ENCODE peak calls at places on chromosome 10, in nine cellular contexts. A is BE2C; T is left ventricle myocardium superior; X is effector CD4-positive, alpha-beta T cell; B is left colon; E is HTR-8/SVneo; R is non-pigmented ciliary epithelial cell; H is activated CD8-positive, alpha-beta memory T cell treated with anti-CD3 and anti-CD28 coated beads for 24 hours; K is foreskin fibroblast. U is an unnamed sample.

GRCh38 chr10:69179089-69179742 is 818 bp upstream of the SUPV3L1 start:
- DNase-seq in A (peak; percentile 19), B (peak; percentile 23), X (peak; percentile 34), H (peak; percentile 73), K (peak; percentile 67), E (peak; percentile 10), R (no peak), T (no peak), U (peak; percentile 9)

GRCh38 chr10:29254123-29255046 is 34.5 kb upstream of the LYZL1 start:
- DNase-seq in B (no peak), T (no peak), R (no peak), E (peak; percentile 36), X (no peak), H (no peak), K (no peak), A (peak; percentile 95), U (no peak)

GRCh38 chr10:126090911-126091728 is 194.8 kb downstream of the FANK1 start:
- DNase-seq in A (no peak), H (no peak), K (peak; percentile 98), B (no peak), T (no peak), R (peak; percentile 71), X (no peak), E (peak; percentile 46), U (no peak)

GRCh38 chr10:129626801-129627434 is 159.9 kb downstream of the MGMT start:
- DNase-seq in T (no peak), K (no peak), E (no peak), X (no peak), R (no peak), H (no peak), B (no peak), A (no peak), U (no peak)

GRCh38 chr10:48507494-48507893 is 97.4 kb downstream of the ARHGAP22 start:
- DNase-seq in A (no peak), E (no peak), T (no peak), K (no peak), R (no peak), H (no peak), X (no peak), B (no peak), U (no peak)

GRCh38 chr10:92381543-92381954 is 90.6 kb downstream of the MARCHF5 start:
- DNase-seq in H (no peak), E (no peak), X (no peak), R (no peak), T (no peak), K (no peak), A (peak; percentile 6), B (no peak), U (no peak)

GRCh38 chr10:103933557-103934121 is 15.7 kb upstream of the STN1 start:
- DNase-seq in X (no peak), K (no peak), A (no peak), R (no peak), B (no peak), T (no peak), E (no peak), H (no peak), U (no peak)

GRCh38 chr10:72056113-72056512 is 32.2 kb downstream of the SPOCK2 start:
- DNase-seq in B (no peak), R (no peak), X (no peak), T (peak; percentile 67), H (no peak), A (no peak), K (no peak), E (no peak), U (no peak)

GRCh38 chr10:75109459-75109778 is 2.0 kb upstream of the SAMD8 start:
- DNase-seq in E (no peak), R (no peak), X (no peak), H (peak; percentile 38), B (no peak), K (no peak), T (no peak), A (no peak), U (no peak)

GRCh38 chr10:125344573-125345121 is 184.3 kb upstream of the CTBP2 start:
- DNase-seq in A (no peak), K (peak; percentile 3), T (no peak), R (no peak), B (peak; percentile 43), X (no peak), E (no peak), H (no peak), U (no peak)

GRCh38 chr10:128519581-128519980 is 393.4 kb upstream of the MKI67 start:
- DNase-seq in K (no peak), R (no peak), X (no peak), T (no peak), E (no peak), A (peak; percentile 70), H (no peak), B (no peak), U (no peak)

GRCh38 chr10:62005687-62006086 is 104.2 kb downstream of the ARID5B start:
- DNase-seq in T (no peak), R (no peak), X (no peak), H (no peak), K (no peak), B (no peak), A (no peak), E (no peak), U (no peak)

GRCh38 chr10:121498071-121498470 is 100.2 kb downstream of the FGFR2 start:
- DNase-seq in R (no peak), A (no peak), X (no peak), H (no peak), B (no peak), E (no peak), K (no peak), T (no peak), U (peak; percentile 27)

GRCh38 chr10:92011560-92012214 is 88.1 kb downstream of the BTAF1 start:
- DNase-seq in H (no peak), K (peak; percentile 63), E (peak; percentile 61), T (no peak), B (no peak), X (no peak), A (no peak), R (peak; percentile 24), U (no peak)

GRCh38 chr10:123614888-123615287 is 51.3 kb upstream of the GPR26 start:
- DNase-seq in B (peak; percentile 86), X (peak; percentile 29), T (peak; percentile 67), E (peak; percentile 10), A (no peak), H (peak; percentile 63), R (no peak), K (peak; percentile 52), U (peak; percentile 68)

GRCh38 chr10:93165367-93165766 is 91.7 kb downstream of the CYP26A1 start:
- DNase-seq in B (no peak), A (no peak), K (peak; percentile 8), T (no peak), H (no peak), R (no peak), E (peak; percentile 46), X (no peak), U (no peak)

GRCh38 chr10:114100848-114101741 is 57.4 kb downstream of the ADRB1 start:
- DNase-seq in A (peak; percentile 17), R (peak; percentile 18), B (peak; percentile 26), K (peak; percentile 63), H (no peak), T (peak; percentile 51), E (no peak), X (no peak), U (peak; percentile 30)